ENCODE peak calls at places on chromosomes 13 and 19, in six cellular contexts. X is GM12892, M is H1, D is K562, I is GM12878, A is HepG2. R is an unnamed sample.

GRCh38 chr13:98279473-98280175 is 102.6 kb upstream of the RNF113B start:
- DNase-seq in M (no peak), D (no peak), X (no peak), A (no peak), I (peak), R (no peak)

GRCh38 chr13:110015253-110015652 is 228.9 kb upstream of the IRS2 start:
- DNase-seq in X (no peak), M (no peak), D (no peak), I (no peak), A (no peak), R (no peak)

GRCh38 chr19:39156230-39156890 is 30.8 kb downstream of the PAK4 start:
- DNase-seq in I (no peak), M (no peak), D (peak), X (no peak), A (no peak), R (no peak)

GRCh38 chr13:77810430-77810829 is 108.2 kb downstream of the EDNRB start:
- DNase-seq in I (no peak), A (no peak), D (no peak), X (no peak), M (no peak), R (peak)

GRCh38 chr13:106104281-106104901 is 431.1 kb downstream of the EFNB2 start:
- DNase-seq in A (no peak), M (no peak), D (no peak), I (no peak), X (no peak), R (no peak)

GRCh38 chr13:79440958-79441553 is 35.0 kb upstream of the RBM26 start:
- DNase-seq in M (no peak), I (no peak), A (no peak), D (no peak), X (no peak), R (no peak)

GRCh38 chr19:49430172-49430677 is 5.0 kb downstream of the GFY start:
- DNase-seq in I (no peak), A (no peak), D (no peak), M (no peak), X (no peak), R (no peak)

GRCh38 chr13:35889560-35889959 is 241.6 kb downstream of the DCLK1 start:
- DNase-seq in M (no peak), A (no peak), I (no peak), D (no peak), X (no peak), R (no peak)

GRCh38 chr13:113625965-113626661 is 31.9 kb downstream of the ATP4B start:
- DNase-seq in A (no peak), M (no peak), X (no peak), D (no peak), I (no peak), R (no peak)

GRCh38 chr13:76123548-76123947 is 487.4 kb downstream of the LMO7 start:
- DNase-seq in X (no peak), M (no peak), D (no peak), A (no peak), I (no peak), R (no peak)

GRCh38 chr19:18424890-18425514 is 5.8 kb downstream of the SSBP4 start:
- DNase-seq in I (no peak), A (no peak), X (no peak), D (no peak), M (no peak), R (no peak)

DNA sequence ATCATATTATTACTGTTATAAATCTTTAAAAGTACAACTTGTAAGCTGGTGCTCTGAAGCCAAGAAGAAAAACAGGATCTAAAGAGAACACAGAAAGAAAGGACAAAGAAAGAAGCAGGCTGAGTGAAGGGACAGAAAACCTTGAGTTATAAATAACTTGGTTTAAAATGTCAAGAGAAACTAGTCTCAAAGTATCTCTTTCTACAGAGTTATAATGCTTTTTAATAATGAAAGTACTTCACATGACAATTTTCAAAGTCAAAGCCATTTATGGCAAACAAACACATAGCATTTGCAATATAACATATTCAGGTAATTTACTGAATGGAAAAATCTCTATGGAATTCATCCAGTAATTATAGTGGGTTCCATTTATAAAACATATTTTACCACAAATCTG is 33.4 kb downstream of the CAB39L start:
- DNase-seq in A (no peak), I (no peak), D (no peak), X (no peak), M (no peak), R (no peak)
- TF ChIP-seq TAF1 in A (no peak), I (no peak), D (no peak), X (no peak), M (no peak), R (no peak)

DNA sequence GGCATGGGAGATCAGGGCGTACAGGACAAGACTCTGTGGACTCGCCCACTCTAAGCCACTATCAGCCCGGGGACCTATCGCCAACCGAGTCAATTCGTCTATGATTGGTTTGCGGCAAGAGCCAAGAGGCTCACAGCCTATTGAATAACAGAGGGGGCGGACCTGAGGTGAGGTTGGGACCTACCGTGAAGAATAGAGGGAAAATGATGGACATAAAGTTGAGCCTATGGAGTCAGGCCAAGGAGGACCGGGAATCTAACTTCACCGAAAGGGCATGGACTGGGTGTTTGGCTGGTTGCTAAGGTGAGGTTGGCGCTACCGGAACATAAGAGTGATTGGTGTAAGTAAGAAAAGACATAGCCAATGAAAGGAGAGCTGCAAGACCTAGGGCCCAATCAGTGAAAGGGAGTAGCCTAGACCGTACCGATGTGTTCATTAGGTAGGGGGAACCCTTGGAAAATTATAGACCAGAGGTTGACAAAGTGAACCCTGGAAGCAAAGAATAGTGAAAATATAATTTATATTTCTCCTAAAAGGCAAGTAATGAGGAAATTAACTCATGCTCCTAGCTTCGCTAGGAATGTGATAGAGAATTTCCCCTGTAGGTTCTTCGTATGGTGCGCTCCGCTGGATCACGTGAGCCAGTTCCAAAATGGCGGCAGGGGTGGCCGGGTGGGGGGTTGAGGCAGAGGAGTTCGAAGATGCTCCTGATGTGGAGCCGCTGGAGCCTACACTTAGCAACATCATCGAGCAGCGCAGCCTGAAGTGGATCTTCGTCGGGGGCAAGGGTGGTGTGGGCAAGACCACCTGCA is at the start of gene GET3:
- DNase-seq in A (peak), M (peak), D (peak), I (peak), X (peak), R (peak)
- TF ChIP-seq POLR2A in A (peak), M (peak), D (peak), I (peak), X (peak), R (peak)

GRCh38 chr13:31038834-31039552 is 106.5 kb downstream of the TEX26 start:
- DNase-seq in M (no peak), A (no peak), X (peak), I (peak), D (no peak), R (peak)
- TF ChIP-seq TAF1 in M (no peak), A (no peak), X (no peak), I (no peak), D (no peak), R (no peak)

DNA sequence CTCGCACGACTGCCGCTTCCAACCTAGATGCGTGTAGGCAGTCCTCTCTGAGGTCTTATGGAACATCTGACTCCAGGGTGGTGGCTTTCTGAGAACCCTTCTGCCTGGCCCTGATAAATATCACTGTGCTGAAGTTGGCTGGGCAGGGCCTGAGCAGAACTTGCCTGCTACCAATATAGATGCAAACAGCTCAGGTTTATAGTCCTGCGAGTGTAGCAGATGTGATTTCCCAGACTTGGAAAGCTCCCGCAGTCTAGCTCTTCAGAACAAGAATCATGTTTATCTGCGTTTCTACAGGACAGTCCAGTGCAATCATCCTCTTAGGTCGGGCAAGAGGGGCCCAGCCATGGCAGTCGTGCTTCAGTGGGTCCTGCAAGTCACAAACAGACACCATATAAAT is 61.2 kb upstream of the GPR12 start:
- DNase-seq in D (no peak), X (no peak), M (no peak), A (no peak), I (no peak), R (no peak)
- TF ChIP-seq POLR2A in D (no peak), X (no peak), M (no peak), A (no peak), I (no peak), R (no peak)

DNA sequence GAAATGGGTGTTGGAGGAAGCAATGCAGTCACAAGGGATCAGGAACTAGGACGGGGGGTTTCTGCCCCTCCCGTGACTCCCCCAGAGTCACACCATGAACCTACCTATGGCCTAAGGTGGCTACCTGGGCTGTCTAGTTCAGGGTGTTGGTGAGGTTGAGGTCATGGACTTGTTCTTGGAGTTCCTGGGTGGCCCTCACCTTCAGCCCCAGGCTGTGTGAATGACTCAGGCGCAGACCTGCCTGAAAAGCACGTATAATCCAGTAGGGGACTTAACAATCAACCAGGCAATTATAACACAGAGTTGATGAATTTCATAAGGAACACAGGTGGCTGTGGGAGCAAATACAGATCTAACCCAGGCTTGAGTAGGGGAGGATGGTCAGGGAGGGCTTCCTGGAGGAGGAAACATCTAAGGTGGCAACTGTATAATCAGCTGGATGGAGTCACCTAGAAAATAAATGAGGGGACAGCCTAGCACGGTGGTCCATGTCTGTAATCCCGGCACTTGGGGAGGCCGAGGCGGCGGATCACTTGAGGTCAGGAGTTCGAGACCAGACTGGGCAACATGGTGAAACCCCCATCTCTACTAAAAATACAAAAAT is 25.6 kb upstream of the ADGRE1 start:
- DNase-seq in D (no peak), A (peak), X (no peak), M (no peak), I (no peak), R (no peak)
- TF ChIP-seq TAF1 in D (no peak), A (no peak), X (no peak), M (no peak), I (no peak), R (no peak)

DNA sequence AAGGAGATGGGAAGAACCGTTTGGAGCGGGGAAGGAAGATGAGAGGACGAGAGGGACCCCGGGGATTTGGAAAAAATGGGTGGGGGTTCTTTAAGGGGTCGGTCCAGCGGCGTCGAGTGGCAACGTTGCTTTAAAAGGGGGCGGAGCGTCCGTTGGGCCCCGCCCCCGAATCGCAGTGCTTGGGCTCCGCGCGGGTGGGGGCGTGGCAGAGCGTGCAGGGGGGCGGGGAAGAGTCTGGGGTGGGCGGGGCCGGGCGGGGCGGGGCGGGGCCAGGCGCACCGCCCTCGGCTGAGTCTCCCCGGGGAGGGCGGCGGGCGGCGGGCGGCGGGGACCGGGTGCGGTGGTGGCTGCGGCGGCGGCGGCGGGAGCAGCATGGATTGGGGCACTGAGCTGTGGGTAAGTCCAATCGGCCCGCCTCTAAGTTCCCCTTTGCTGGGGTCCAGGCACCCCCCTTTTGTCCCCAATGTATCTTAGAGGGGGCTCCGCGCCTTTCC is at the start of gene TRIP10:
- DNase-seq in A (peak), X (peak), D (peak), I (no peak), M (peak), R (peak)
- TF ChIP-seq POLR2A in A (peak), X (no peak), D (peak), I (peak), M (no peak), R (no peak)

GRCh38 chr13:111395511-111396393 is 75.3 kb downstream of the TEX29 start:
- DNase-seq in A (no peak), X (no peak), I (no peak), M (no peak), D (no peak), R (no peak)

GRCh38 chr13:111396457-111396856 is 76.0 kb downstream of the TEX29 start:
- DNase-seq in M (no peak), I (no peak), A (no peak), X (no peak), D (no peak), R (no peak)

GRCh38 chr13:111390522-111391270 is 70.3 kb downstream of the TEX29 start:
- DNase-seq in M (no peak), D (no peak), X (no peak), A (no peak), I (no peak), R (no peak)

GRCh38 chr13:111394211-111394922 is 73.9 kb downstream of the TEX29 start:
- DNase-seq in I (no peak), D (no peak), M (no peak), X (no peak), A (no peak), R (no peak)

DNA sequence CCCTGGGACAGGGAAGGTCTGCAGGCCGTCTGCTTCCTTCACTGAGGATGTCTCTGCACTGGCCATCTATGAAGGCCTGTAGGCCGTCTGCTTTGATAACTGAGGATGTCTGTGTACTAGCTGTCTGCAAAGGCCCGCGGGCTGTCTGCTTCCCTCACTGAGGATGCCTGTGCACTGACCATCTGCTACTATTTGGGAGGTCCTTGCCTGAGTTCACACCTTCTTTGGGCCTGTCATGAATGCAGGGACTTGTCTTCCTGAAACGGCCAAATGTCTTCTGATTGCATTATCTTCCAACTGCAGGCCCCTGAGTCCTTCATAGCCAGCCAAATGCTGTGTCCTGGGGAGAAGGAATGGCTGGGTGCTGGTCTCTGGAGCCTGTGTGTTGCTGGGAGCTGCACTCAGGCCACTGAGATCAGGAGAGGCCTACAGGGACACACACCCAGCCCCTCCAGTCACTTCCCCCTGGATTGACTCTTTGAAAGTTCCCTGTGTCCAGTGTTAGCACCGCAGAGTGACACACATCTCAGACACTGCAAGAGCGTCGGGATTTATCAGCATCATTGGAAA is 72.9 kb downstream of the TEX29 start:
- DNase-seq in I (no peak), M (no peak), X (no peak), A (no peak), D (no peak), R (no peak)
- TF ChIP-seq TAF1 in I (no peak), M (no peak), X (no peak), A (no peak), D (no peak), R (no peak)

GRCh38 chr19:40601061-40601973 is at the start of gene LTBP4:
- DNase-seq in I (no peak), A (no peak), X (no peak), D (peak), M (no peak), R (no peak)

GRCh38 chr19:40603071-40603718 is 2.0 kb downstream of the LTBP4 start:
- DNase-seq in M (no peak), D (peak), I (no peak), X (no peak), A (peak), R (no peak)

GRCh38 chr19:40605201-40605971 is 4.2 kb downstream of the LTBP4 start:
- DNase-seq in D (peak), X (peak), A (peak), I (peak), M (peak), R (peak)

GRCh38 chr19:40604647-40605200 is 3.6 kb downstream of the LTBP4 start:
- DNase-seq in M (no peak), A (no peak), X (no peak), I (no peak), D (peak), R (no peak)

GRCh38 chr19:40603719-40604646 is 2.8 kb downstream of the LTBP4 start:
- DNase-seq in I (peak), X (peak), M (peak), D (peak), A (peak), R (peak)
- TF ChIP-seq POLR2A in I (peak), X (no peak), M (no peak), D (no peak), A (no peak), R (no peak)

DNA sequence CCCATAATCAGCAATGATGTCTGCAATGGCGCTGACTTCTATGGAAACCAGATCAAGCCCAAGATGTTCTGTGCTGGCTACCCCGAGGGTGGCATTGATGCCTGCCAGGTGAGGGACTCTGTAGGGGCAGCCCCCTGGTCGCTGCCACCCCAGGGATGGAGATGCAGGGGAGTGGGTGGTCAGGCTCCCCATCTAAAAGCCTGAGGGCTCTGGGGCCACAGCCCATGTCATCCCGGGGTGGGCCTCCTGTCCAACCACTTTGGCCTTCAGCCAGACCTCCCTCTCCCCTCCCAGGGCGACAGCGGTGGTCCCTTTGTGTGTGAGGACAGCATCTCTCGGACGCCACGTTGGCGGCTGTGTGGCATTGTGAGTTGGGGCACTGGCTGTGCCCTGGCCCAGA is 24.1 kb downstream of the HPN start:
- DNase-seq in A (no peak), I (no peak), D (no peak), X (no peak), M (no peak), R (no peak)
- TF ChIP-seq TAF1 in A (no peak), I (no peak), D (no peak), X (no peak), M (no peak), R (no peak)